ENCODE peak calls at places on chromosomes 16 and 17, in seven cellular contexts. F, Q, S, G, R, Y and V are unnamed samples.
A peak's percentile ranks its signal among the peaks of the same experiment; 100 is the strongest.

GRCh38 chr16:67537270-67537635 is 8.6 kb downstream of the RIPOR1 start:
- DNase-seq in F (peak; percentile 78), G (no peak), S (no peak), R (peak; percentile 37), Y (no peak), Q (peak; percentile 69), V (peak; percentile 63)

GRCh38 chr16:26240807-26241206 is 549.0 kb downstream of the HS3ST4 start:
- DNase-seq in Q (no peak), G (no peak), F (no peak), Y (no peak), S (no peak), R (no peak), V (no peak)

GRCh38 chr16:55508941-55509920 is at the start of gene LPCAT2:
- DNase-seq in Y (peak; percentile 73), F (peak; percentile 95), G (peak; percentile 66), R (peak; percentile 86), Q (peak; percentile 96), S (peak; percentile 84), V (peak; percentile 93)

GRCh38 chr16:81219151-81219550 is 19.3 kb upstream of the BCO1 start:
- DNase-seq in Q (no peak), Y (no peak), G (no peak), R (no peak), S (no peak), F (no peak), V (no peak)

GRCh38 chr17:75832652-75833400 is 11.4 kb downstream of the UNC13D start:
- DNase-seq in Y (no peak), Q (peak; percentile 85), F (no peak), S (no peak), R (no peak), G (no peak), V (peak; percentile 95)

GRCh38 chr17:234163-235047 is 53.0 kb upstream of the DOC2B start:
- DNase-seq in R (no peak), Y (no peak), G (no peak), F (no peak), Q (no peak), S (no peak), V (no peak)

GRCh38 chr16:58733248-58733670 is 857 bp downstream of the GOT2 start:
- DNase-seq in S (no peak), Q (peak; percentile 54), R (peak; percentile 37), Y (no peak), F (no peak), G (no peak), V (no peak)

GRCh38 chr16:84806256-84806889 is 13.4 kb upstream of the CRISPLD2 start:
- DNase-seq in S (no peak), Q (no peak), R (peak; percentile 91), F (no peak), Y (peak; percentile 83), G (no peak), V (no peak)

GRCh38 chr17:77821114-77821513 is 137.4 kb upstream of the TNRC6C start:
- DNase-seq in S (no peak), G (peak; percentile 39), Q (peak; percentile 58), Y (no peak), F (no peak), R (no peak), V (peak; percentile 74)

GRCh38 chr17:1313270-1314005 is 34.0 kb downstream of the TRARG1 start:
- DNase-seq in Y (no peak), Q (no peak), R (no peak), F (no peak), G (no peak), S (no peak), V (no peak)

GRCh38 chr17:65479282-65479681 is 82.2 kb downstream of the AXIN2 start:
- DNase-seq in S (no peak), Y (no peak), Q (no peak), G (no peak), F (no peak), R (no peak), V (no peak)

GRCh38 chr17:69809331-69809730 is 265.7 kb upstream of the KCNJ16 start:
- DNase-seq in G (no peak), S (peak; percentile 48), Q (no peak), R (no peak), Y (no peak), F (no peak), V (no peak)

GRCh38 chr17:50051606-50052005 is 4.3 kb upstream of the ITGA3 start:
- DNase-seq in Q (no peak), F (no peak), Y (peak; percentile 71), R (no peak), G (no peak), S (no peak), V (no peak)

GRCh38 chr17:43695968-43696865 is 34.5 kb upstream of the MEOX1 start:
- DNase-seq in Q (no peak), G (no peak), R (peak; percentile 17), Y (no peak), S (no peak), F (no peak), V (peak; percentile 26)

GRCh38 chr16:74792225-74792624 is 17.6 kb upstream of the FA2H start:
- DNase-seq in R (no peak), S (no peak), Y (no peak), G (no peak), Q (no peak), F (no peak), V (no peak)

GRCh38 chr17:1829189-1829578 is 518 bp downstream of the SMYD4 start:
- DNase-seq in R (peak; percentile 5), S (peak; percentile 39), F (no peak), G (peak; percentile 7), Q (peak; percentile 53), Y (peak; percentile 9), V (no peak)

GRCh38 chr17:48153711-48154642 is 46.4 kb downstream of the SNX11 start:
- DNase-seq in R (peak; percentile 71), F (peak; percentile 72), G (peak; percentile 35), S (no peak), Q (peak; percentile 80), Y (peak; percentile 64), V (peak; percentile 68)

GRCh38 chr16:6300523-6300922 is 1032.1 kb upstream of the RBFOX1 start:
- DNase-seq in Q (no peak), F (no peak), Y (no peak), G (no peak), R (no peak), S (no peak), V (no peak)

GRCh38 chr17:8668181-8668740 is 37.7 kb upstream of the MYH10 start:
- DNase-seq in Y (no peak), R (no peak), Q (no peak), S (no peak), F (no peak), G (no peak), V (no peak)

GRCh38 chr16:81912395-81912794 is 98.9 kb downstream of the SDR42E1 start:
- DNase-seq in F (no peak), G (no peak), S (no peak), R (no peak), Y (no peak), Q (no peak), V (no peak)

GRCh38 chr17:44502598-44503079 is 567 bp downstream of the GPATCH8 start:
- DNase-seq in Q (no peak), Y (peak; percentile 38), F (peak; percentile 16), R (peak; percentile 23), S (peak; percentile 47), G (no peak), V (no peak)

GRCh38 chr17:55420067-55420775 is 1.4 kb downstream of the MMD start:
- DNase-seq in S (no peak), G (no peak), F (no peak), R (no peak), Y (no peak), Q (no peak), V (no peak)

GRCh38 chr16:82681592-82681991 is 54.8 kb downstream of the CDH13 start:
- DNase-seq in G (no peak), R (no peak), F (no peak), Q (no peak), Y (peak; percentile 67), S (no peak), V (peak; percentile 29)

GRCh38 chr16:81544261-81544660 is 99.7 kb downstream of the CMIP start:
- DNase-seq in G (no peak), Y (no peak), Q (no peak), R (no peak), F (no peak), S (no peak), V (no peak)

DNA sequence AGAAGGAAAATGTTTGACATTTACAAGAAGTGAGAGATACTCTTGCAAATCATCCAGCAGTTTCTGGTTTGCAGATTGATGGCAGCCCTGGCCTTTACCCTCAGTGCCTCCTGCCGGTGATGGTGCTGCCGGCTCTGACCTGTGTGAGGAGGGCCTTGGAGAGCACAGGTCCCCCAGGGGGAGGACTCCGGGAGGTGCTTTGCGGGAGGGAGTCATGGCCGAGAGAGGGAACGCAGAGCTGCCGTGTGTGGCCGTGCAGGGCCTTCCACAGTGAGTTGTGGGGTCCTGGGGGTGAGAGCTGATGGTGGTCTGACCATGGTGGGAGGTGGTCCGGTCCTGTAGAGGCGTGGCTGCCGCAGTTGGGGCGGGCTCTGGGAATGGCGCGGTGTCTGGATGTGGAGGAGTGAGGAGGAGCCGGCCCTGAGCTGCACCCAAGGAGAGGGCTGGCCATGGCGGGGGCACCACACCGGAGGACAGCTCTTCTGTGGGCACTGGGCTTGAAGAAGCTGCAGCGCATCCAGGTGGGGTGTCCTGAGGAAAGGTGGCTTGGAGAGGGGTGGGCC is 28.0 kb upstream of the ZNF750 start:
- DNase-seq in Q (no peak), G (no peak), Y (no peak), F (no peak), S (no peak), R (no peak), V (no peak)
- H2AFZ ChIP-seq in Q (no peak overlapping the region), G (no peak overlapping the region), Y (no peak overlapping the region), F (no peak overlapping the region), S (no peak overlapping the region), R (no peak overlapping the region), V (no peak overlapping the region)

DNA sequence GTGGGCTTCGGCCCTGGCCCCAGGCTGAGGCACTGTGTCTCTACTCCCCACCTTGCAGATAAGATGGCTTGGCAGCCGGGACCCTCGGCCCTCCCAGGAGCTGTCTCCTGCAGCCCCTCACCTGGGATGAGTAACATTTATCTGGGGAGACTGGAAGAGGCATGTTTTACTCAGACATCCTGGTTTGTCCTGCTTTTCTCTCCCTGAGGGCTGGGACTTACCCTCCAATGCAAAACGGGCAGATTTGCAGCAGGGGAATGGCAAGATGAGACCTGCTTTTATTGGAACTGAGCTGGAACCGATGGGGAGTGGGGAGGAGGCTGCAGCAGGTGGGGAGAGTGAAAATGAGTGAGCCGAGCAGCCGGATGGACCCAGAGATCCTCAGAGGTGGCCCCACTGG is 27.3 kb upstream of the UBE2G1 start:
- DNase-seq in G (peak; percentile 25), Q (no peak), R (no peak), Y (no peak), S (peak; percentile 92), F (no peak), V (no peak)
- H3K4me2 ChIP-seq in G (peak overlapping the region; percentile 89), Q (peak overlapping the region; percentile 24), R (no peak overlapping the region), Y (peak overlapping the region; percentile 44), S (peak overlapping the region; percentile 84), F (no peak overlapping the region), V (no peak overlapping the region)

GRCh38 chr17:72997559-72997958 is 94.9 kb downstream of the SLC39A11 start:
- DNase-seq in R (no peak), Y (peak; percentile 42), F (no peak), G (no peak), Q (no peak), S (no peak), V (peak; percentile 5)
- H2AFZ ChIP-seq in R (no peak overlapping the region), Y (no peak overlapping the region), F (no peak overlapping the region), G (no peak overlapping the region), Q (no peak overlapping the region), S (no peak overlapping the region), V (no peak overlapping the region)

DNA sequence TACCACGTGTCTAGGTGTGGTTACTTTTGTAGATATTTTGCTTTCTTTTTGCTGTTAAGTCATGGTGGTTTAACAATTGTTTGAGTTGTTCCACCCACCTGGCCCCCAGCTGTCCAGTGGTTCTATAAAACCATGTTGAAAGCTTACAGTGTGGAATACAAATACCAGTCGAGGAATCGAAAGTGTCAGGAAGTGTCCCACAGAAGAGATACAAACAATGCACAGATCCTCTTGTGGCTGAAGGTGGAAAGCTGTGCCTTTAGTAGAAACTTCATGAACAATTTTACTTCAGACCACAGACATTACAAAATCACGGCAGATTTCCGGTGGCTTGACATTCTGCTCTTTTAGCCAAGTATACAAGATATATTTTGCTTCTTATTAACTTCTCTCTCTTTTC is 782.4 kb upstream of the SOX9 start:
- DNase-seq in G (peak; percentile 62), R (peak; percentile 60), Q (no peak), S (peak; percentile 70), F (no peak), Y (peak; percentile 13), V (no peak)
- H3K4me2 ChIP-seq in G (peak overlapping the region; percentile 55), R (peak overlapping the region; percentile 64), Q (no peak overlapping the region), S (peak overlapping the region; percentile 75), F (no peak overlapping the region), Y (peak overlapping the region; percentile 3), V (no peak overlapping the region)